ENCODE peak calls at places on chromosomes 5 and 9, in nine cellular contexts. G is cerebellar cortex; S is cardiac muscle cell; Z is mesenchymal stem cell; N is A549; C is sigmoid colon; R is stimulated activated CD4-positive, alpha-beta T cell treated with anti-CD3 and anti-CD28 coated beads, Interleukin-15, amount 100 ng/mL, for 1 hour; H is A172; L is AG10803. B is an unnamed sample.

GRCh38 chr9:113532809-113533190 is 69.3 kb downstream of the RGS3 start:
- DNase-seq in G (no peak), S (no peak), Z (no peak), N (no peak), C (peak; percentile 11), R (no peak), H (no peak), L (no peak), B (no peak)

GRCh38 chr5:112228672-112229071 is 190.4 kb downstream of the EPB41L4A start:
- DNase-seq in G (no peak), S (peak; percentile 88), Z (peak; percentile 4), N (peak; percentile 90), C (peak; percentile 68), R (no peak), H (peak; percentile 83), L (peak; percentile 67), B (peak; percentile 25)

GRCh38 chr5:179880066-179880650 is 21.5 kb upstream of the MRNIP start:
- DNase-seq in G (no peak), S (no peak), Z (no peak), N (no peak), C (no peak), R (no peak), H (no peak), L (no peak), B (no peak)

GRCh38 chr5:125834438-125835147 is 588.6 kb upstream of the GRAMD2B start:
- DNase-seq in G (no peak), S (peak; percentile 17), Z (no peak), N (no peak), C (no peak), R (no peak), H (no peak), L (no peak), B (no peak)

GRCh38 chr5:157311595-157311994 is 45.7 kb downstream of the CYFIP2 start:
- DNase-seq in G (peak; percentile 33), S (no peak), Z (no peak), N (no peak), C (no peak), R (no peak), H (no peak), L (no peak), B (peak; percentile 78)

GRCh38 chr9:137454506-137455360 is 4.4 kb downstream of the NSMF start:
- DNase-seq in G (no peak), S (peak; percentile 42), Z (peak; percentile 39), N (no peak), C (peak; percentile 81), R (no peak), H (no peak), L (peak; percentile 18), B (no peak)

GRCh38 chr9:134565316-134565915 is 76.2 kb upstream of the COL5A1 start:
- DNase-seq in G (no peak), S (no peak), Z (no peak), N (no peak), C (peak; percentile 15), R (no peak), H (no peak), L (no peak), B (no peak)

GRCh38 chr9:112629890-112630485 is 87.9 kb downstream of the INIP start:
- DNase-seq in G (no peak), S (no peak), Z (no peak), N (no peak), C (no peak), R (no peak), H (no peak), L (no peak), B (no peak)

GRCh38 chr5:33299621-33300208 is 141.1 kb upstream of the TARS1 start:
- DNase-seq in G (peak; percentile 10), S (peak; percentile 45), Z (peak; percentile 62), N (peak; percentile 47), C (no peak), R (no peak), H (peak; percentile 59), L (peak; percentile 80), B (no peak)

B was measured in lower leg skin.